ENCODE peak calls at places on chromosome 16, in six cellular contexts. One of them, this sample, is unnamed.

GRCh38 chr16:23182206-23182674 is 305 bp upstream of the SCNN1G start:
- DNase-seq in mesenchymal stem cell: peak
- DNase-seq in mesendoderm: peak
- DNase-seq in IMR-90: peak
- DNase-seq in H1: peak
- DNase-seq in trophoblast cell: peak
- DNase-seq in this sample: peak

GRCh38 chr16:2458887-2459646 is 842 bp upstream of the TEDC2 start:
- DNase-seq in mesenchymal stem cell: no peak
- DNase-seq in mesendoderm: no peak
- DNase-seq in IMR-90: no peak
- DNase-seq in H1: no peak
- DNase-seq in trophoblast cell: no peak
- DNase-seq in this sample: no peak

GRCh38 chr16:24419709-24420108 is 119.7 kb upstream of the RBBP6 start:
- DNase-seq in mesenchymal stem cell: no peak
- DNase-seq in mesendoderm: peak
- DNase-seq in IMR-90: no peak
- DNase-seq in H1: no peak
- DNase-seq in trophoblast cell: no peak
- DNase-seq in this sample: no peak

GRCh38 chr16:30356401-30357084 is 1.4 kb upstream of the CD2BP2 start:
- DNase-seq in mesenchymal stem cell: no peak
- DNase-seq in mesendoderm: no peak
- DNase-seq in IMR-90: no peak
- DNase-seq in H1: no peak
- DNase-seq in trophoblast cell: no peak
- DNase-seq in this sample: no peak

GRCh38 chr16:46690281-46691178 is 1.1 kb downstream of the ORC6 start:
- DNase-seq in mesenchymal stem cell: peak
- DNase-seq in mesendoderm: peak
- DNase-seq in IMR-90: peak
- DNase-seq in H1: no peak
- DNase-seq in trophoblast cell: no peak
- DNase-seq in this sample: no peak

GRCh38 chr16:88358033-88358481 is 24.7 kb upstream of the ZNF469 start:
- DNase-seq in mesenchymal stem cell: no peak
- DNase-seq in mesendoderm: no peak
- DNase-seq in IMR-90: no peak
- DNase-seq in H1: no peak
- DNase-seq in trophoblast cell: no peak
- DNase-seq in this sample: no peak

GRCh38 chr16:19860146-19861030 is 24.3 kb downstream of the GPRC5B start:
- DNase-seq in mesenchymal stem cell: peak
- DNase-seq in mesendoderm: peak
- DNase-seq in IMR-90: peak
- DNase-seq in H1: peak
- DNase-seq in trophoblast cell: no peak
- DNase-seq in this sample: no peak

GRCh38 chr16:69903851-69904250 is 47.3 kb upstream of the CLEC18A start:
- DNase-seq in mesenchymal stem cell: no peak
- DNase-seq in mesendoderm: no peak
- DNase-seq in IMR-90: no peak
- DNase-seq in H1: no peak
- DNase-seq in trophoblast cell: no peak
- DNase-seq in this sample: no peak

GRCh38 chr16:7318661-7319060 is 14.0 kb upstream of the RBFOX1 start:
- DNase-seq in mesenchymal stem cell: no peak
- DNase-seq in mesendoderm: no peak
- DNase-seq in IMR-90: no peak
- DNase-seq in H1: no peak
- DNase-seq in trophoblast cell: no peak
- DNase-seq in this sample: no peak

GRCh38 chr16:47734987-47735594 is 274.0 kb downstream of the PHKB start:
- DNase-seq in mesenchymal stem cell: no peak
- DNase-seq in mesendoderm: peak
- DNase-seq in IMR-90: no peak
- DNase-seq in H1: no peak
- DNase-seq in trophoblast cell: no peak
- DNase-seq in this sample: no peak

GRCh38 chr16:23516366-23517137 is 6.3 kb upstream of the GGA2 start:
- DNase-seq in mesenchymal stem cell: no peak
- DNase-seq in mesendoderm: no peak
- DNase-seq in IMR-90: no peak
- DNase-seq in H1: no peak
- DNase-seq in trophoblast cell: no peak
- DNase-seq in this sample: no peak

GRCh38 chr16:11056989-11057645 is 112.8 kb downstream of the CLEC16A start:
- DNase-seq in mesenchymal stem cell: no peak
- DNase-seq in mesendoderm: no peak
- DNase-seq in IMR-90: no peak
- DNase-seq in H1: no peak
- DNase-seq in trophoblast cell: no peak
- DNase-seq in this sample: no peak

GRCh38 chr16:84190731-84191388 is at the start of gene ADAD2:
- DNase-seq in mesenchymal stem cell: peak
- DNase-seq in mesendoderm: peak
- DNase-seq in IMR-90: no peak
- DNase-seq in H1: peak
- DNase-seq in trophoblast cell: no peak
- DNase-seq in this sample: no peak

GRCh38 chr16:59899940-59900339 is 1165.8 kb upstream of the GOT2 start:
- DNase-seq in mesenchymal stem cell: no peak
- DNase-seq in mesendoderm: peak
- DNase-seq in IMR-90: no peak
- DNase-seq in H1: no peak
- DNase-seq in trophoblast cell: no peak
- DNase-seq in this sample: no peak
- H2AK5ac ChIP-seq in mesenchymal stem cell: no peak
- H2AK5ac ChIP-seq in mesendoderm: no peak
- H2AK5ac ChIP-seq in IMR-90: no peak
- H2AK5ac ChIP-seq in H1: no peak
- H2AK5ac ChIP-seq in trophoblast cell: no peak
- H2AK5ac ChIP-seq in this sample: no peak

GRCh38 chr16:89921131-89921698 is 1.9 kb upstream of the TUBB3 start:
- DNase-seq in mesenchymal stem cell: no peak
- DNase-seq in mesendoderm: peak
- DNase-seq in IMR-90: no peak
- DNase-seq in H1: no peak
- DNase-seq in trophoblast cell: no peak
- DNase-seq in this sample: no peak
- H3K4me3 ChIP-seq in mesenchymal stem cell: peak
- H3K4me3 ChIP-seq in mesendoderm: no peak
- H3K4me3 ChIP-seq in IMR-90: no peak
- H3K4me3 ChIP-seq in H1: no peak
- H3K4me3 ChIP-seq in trophoblast cell: no peak
- H3K4me3 ChIP-seq in this sample: peak

DNA sequence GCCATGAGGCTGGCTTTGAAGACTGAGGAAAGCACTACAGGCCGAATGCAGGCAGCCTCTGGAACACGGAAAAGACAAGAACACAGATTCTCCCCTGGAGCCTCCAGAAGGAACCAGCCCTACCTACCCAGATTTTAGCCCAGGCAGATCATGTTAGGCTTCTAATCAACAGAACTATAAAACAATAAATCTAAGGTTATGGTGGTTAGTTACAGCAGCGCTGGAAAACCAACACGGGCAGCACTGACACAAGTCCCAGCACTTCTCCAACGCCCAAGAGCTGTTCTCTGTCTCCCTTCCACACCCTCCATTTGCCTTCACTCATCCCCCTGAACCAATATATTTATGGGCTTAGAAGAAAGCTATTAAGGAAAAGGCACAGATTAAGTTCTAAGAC is 7.5 kb downstream of the ANKRD11 start:
- DNase-seq in mesenchymal stem cell: no peak
- DNase-seq in mesendoderm: no peak
- DNase-seq in IMR-90: no peak
- DNase-seq in H1: no peak
- DNase-seq in trophoblast cell: no peak
- DNase-seq in this sample: no peak
- H3K18ac ChIP-seq in mesenchymal stem cell: no peak
- H3K18ac ChIP-seq in mesendoderm: no peak
- H3K18ac ChIP-seq in IMR-90: no peak
- H3K18ac ChIP-seq in H1: no peak
- H3K18ac ChIP-seq in trophoblast cell: no peak
- H3K18ac ChIP-seq in this sample: no peak

GRCh38 chr16:52538511-52538910 is 8.4 kb downstream of the TOX3 start:
- DNase-seq in mesenchymal stem cell: no peak
- DNase-seq in mesendoderm: no peak
- DNase-seq in IMR-90: no peak
- DNase-seq in H1: no peak
- DNase-seq in trophoblast cell: no peak
- DNase-seq in this sample: no peak

GRCh38 chr16:52537463-52537862 is 9.5 kb downstream of the TOX3 start:
- DNase-seq in mesenchymal stem cell: no peak
- DNase-seq in mesendoderm: no peak
- DNase-seq in IMR-90: no peak
- DNase-seq in H1: no peak
- DNase-seq in trophoblast cell: no peak
- DNase-seq in this sample: no peak

GRCh38 chr16:52540910-52541309 is 6.0 kb downstream of the TOX3 start:
- DNase-seq in mesenchymal stem cell: no peak
- DNase-seq in mesendoderm: no peak
- DNase-seq in IMR-90: no peak
- DNase-seq in H1: no peak
- DNase-seq in trophoblast cell: no peak
- DNase-seq in this sample: no peak

GRCh38 chr16:52535076-52535475 is 11.9 kb downstream of the TOX3 start:
- DNase-seq in mesenchymal stem cell: no peak
- DNase-seq in mesendoderm: no peak
- DNase-seq in IMR-90: no peak
- DNase-seq in H1: no peak
- DNase-seq in trophoblast cell: no peak
- DNase-seq in this sample: no peak

GRCh38 chr16:52539197-52539596 is 7.7 kb downstream of the TOX3 start:
- DNase-seq in mesenchymal stem cell: no peak
- DNase-seq in mesendoderm: no peak
- DNase-seq in IMR-90: no peak
- DNase-seq in H1: no peak
- DNase-seq in trophoblast cell: no peak
- DNase-seq in this sample: no peak
- H2AK5ac ChIP-seq in mesenchymal stem cell: no peak
- H2AK5ac ChIP-seq in mesendoderm: no peak
- H2AK5ac ChIP-seq in IMR-90: no peak
- H2AK5ac ChIP-seq in H1: peak
- H2AK5ac ChIP-seq in trophoblast cell: no peak
- H2AK5ac ChIP-seq in this sample: no peak

GRCh38 chr16:12802661-12803060 is 1.0 kb downstream of the CPPED1 start:
- DNase-seq in mesenchymal stem cell: no peak
- DNase-seq in mesendoderm: no peak
- DNase-seq in IMR-90: no peak
- DNase-seq in H1: no peak
- DNase-seq in trophoblast cell: no peak
- DNase-seq in this sample: no peak

GRCh38 chr16:12802048-12802447 is 1.6 kb downstream of the CPPED1 start:
- DNase-seq in mesenchymal stem cell: no peak
- DNase-seq in mesendoderm: no peak
- DNase-seq in IMR-90: no peak
- DNase-seq in H1: no peak
- DNase-seq in trophoblast cell: peak
- DNase-seq in this sample: no peak

GRCh38 chr16:12803203-12804093 is at the start of gene CPPED1:
- DNase-seq in mesenchymal stem cell: peak
- DNase-seq in mesendoderm: peak
- DNase-seq in IMR-90: peak
- DNase-seq in H1: peak
- DNase-seq in trophoblast cell: peak
- DNase-seq in this sample: peak

GRCh38 chr16:12805091-12805490 is 1.4 kb upstream of the CPPED1 start:
- DNase-seq in mesenchymal stem cell: no peak
- DNase-seq in mesendoderm: no peak
- DNase-seq in IMR-90: no peak
- DNase-seq in H1: no peak
- DNase-seq in trophoblast cell: no peak
- DNase-seq in this sample: no peak

GRCh38 chr16:12804395-12804794 is 708 bp upstream of the CPPED1 start:
- DNase-seq in mesenchymal stem cell: no peak
- DNase-seq in mesendoderm: no peak
- DNase-seq in IMR-90: no peak
- DNase-seq in H1: no peak
- DNase-seq in trophoblast cell: no peak
- DNase-seq in this sample: no peak
- H3K4me3 ChIP-seq in mesenchymal stem cell: peak
- H3K4me3 ChIP-seq in mesendoderm: no peak
- H3K4me3 ChIP-seq in IMR-90: no peak
- H3K4me3 ChIP-seq in H1: no peak
- H3K4me3 ChIP-seq in trophoblast cell: no peak
- H3K4me3 ChIP-seq in this sample: no peak